ENCODE peak calls at places on chromosomes 3 and 15, in six cellular contexts. J, D, Z, A, C and N are unnamed samples.

GRCh38 chr3:115657168-115657567 is 33.9 kb downstream of the GAP43 start:
- DNase-seq in J (no peak), D (no peak), Z (no peak), A (no peak), C (no peak), N (no peak)

GRCh38 chr15:76431936-76432335 is 95.4 kb downstream of the ISL2 start:
- DNase-seq in J (peak), D (no peak), Z (no peak), A (no peak), C (no peak), N (no peak)

GRCh38 chr3:190375250-190375649 is 12.7 kb upstream of the CLDN16 start:
- DNase-seq in J (no peak), D (no peak), Z (no peak), A (no peak), C (no peak), N (no peak)

GRCh38 chr3:71262368-71263265 is 320.9 kb downstream of the FOXP1 start:
- DNase-seq in J (no peak), D (no peak), Z (no peak), A (no peak), C (no peak), N (no peak)

GRCh38 chr15:70125605-70126004 is 27.9 kb upstream of the TLE3 start:
- DNase-seq in J (no peak), D (no peak), Z (no peak), A (no peak), C (no peak), N (no peak)

GRCh38 chr15:52491460-52491859 is 37.2 kb downstream of the MYO5A start:
- DNase-seq in J (no peak), D (no peak), Z (no peak), A (no peak), C (peak), N (no peak)

GRCh38 chr3:169764164-169764452 is 752 bp downstream of the TERC start:
- DNase-seq in J (no peak), D (no peak), Z (no peak), A (peak), C (peak), N (peak)

GRCh38 chr3:128236667-128237066 is 83.4 kb downstream of the EEFSEC start:
- DNase-seq in J (no peak), D (no peak), Z (no peak), A (no peak), C (no peak), N (no peak)

GRCh38 chr3:50600841-50601591 is 10.6 kb downstream of the CISH start:
- DNase-seq in J (peak), D (peak), Z (peak), A (peak), C (peak), N (peak)

GRCh38 chr15:40130799-40131502 is 22.3 kb upstream of the BMF start:
- DNase-seq in J (no peak), D (no peak), Z (no peak), A (no peak), C (no peak), N (no peak)
- TF ChIP-seq CTCF in J (no peak), D (no peak), Z (no peak), A (no peak), C (no peak), N (no peak)

DNA sequence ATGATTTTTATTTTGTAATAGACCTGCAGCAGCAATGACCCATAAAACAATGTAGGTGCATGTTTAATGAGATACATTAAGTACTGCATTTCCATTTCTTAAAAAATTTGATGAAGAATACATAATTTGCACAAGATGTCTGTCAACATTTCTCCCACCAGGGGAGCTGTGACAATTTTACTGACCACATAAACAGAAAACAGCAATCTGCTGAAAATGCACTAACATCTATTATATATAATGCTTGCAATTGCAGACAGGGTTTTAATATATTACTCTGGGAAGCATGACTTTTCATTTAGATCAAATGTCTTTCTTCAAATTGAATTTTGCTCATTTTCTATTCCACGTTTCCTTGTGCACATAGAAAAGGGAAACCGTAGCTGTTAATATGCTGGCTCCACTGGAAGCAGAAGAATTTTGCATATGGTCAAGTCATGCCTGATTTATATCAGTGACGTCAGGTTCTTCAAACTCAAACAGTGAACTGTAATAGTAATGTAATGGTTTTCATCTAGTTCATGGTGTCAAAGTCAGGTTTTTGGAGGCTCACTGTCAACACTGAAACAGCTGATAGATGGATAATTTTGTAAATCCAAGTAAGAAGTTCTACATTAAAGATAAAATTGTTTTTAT is 79.8 kb upstream of the IGF1R start:
- DNase-seq in J (no peak), D (no peak), Z (peak), A (no peak), C (peak), N (peak)
- TF ChIP-seq CTCF in J (peak), D (no peak), Z (peak), A (no peak), C (peak), N (peak)

GRCh38 chr3:137692803-137693431 is 71.2 kb upstream of the SOX14 start:
- DNase-seq in J (no peak), D (no peak), Z (peak), A (no peak), C (peak), N (no peak)
- TF ChIP-seq CTCF in J (peak), D (no peak), Z (no peak), A (peak), C (peak), N (no peak)

GRCh38 chr15:64138542-64138941 is 13.0 kb upstream of the SNX22 start:
- DNase-seq in J (no peak), D (no peak), Z (no peak), A (no peak), C (no peak), N (no peak)

GRCh38 chr15:64134322-64134829 is 17.2 kb upstream of the SNX22 start:
- DNase-seq in J (no peak), D (no peak), Z (no peak), A (no peak), C (peak), N (peak)

GRCh38 chr15:64141798-64142512 is 9.6 kb upstream of the SNX22 start:
- DNase-seq in J (no peak), D (no peak), Z (no peak), A (no peak), C (no peak), N (no peak)

GRCh38 chr15:64133619-64134018 is 17.9 kb upstream of the SNX22 start:
- DNase-seq in J (no peak), D (no peak), Z (no peak), A (no peak), C (no peak), N (no peak)

GRCh38 chr15:64137226-64137833 is 14.2 kb upstream of the SNX22 start:
- DNase-seq in J (no peak), D (no peak), Z (no peak), A (no peak), C (no peak), N (no peak)
- TF ChIP-seq CTCF in J (no peak), D (no peak), Z (no peak), A (peak), C (no peak), N (no peak)

GRCh38 chr15:63401078-63401477 is 19.4 kb upstream of the CA12 start:
- DNase-seq in J (no peak), D (no peak), Z (no peak), A (no peak), C (no peak), N (no peak)

GRCh38 chr15:63392355-63393009 is 10.8 kb upstream of the CA12 start:
- DNase-seq in J (no peak), D (peak), Z (no peak), A (no peak), C (no peak), N (no peak)

GRCh38 chr15:63398456-63398855 is 16.8 kb upstream of the CA12 start:
- DNase-seq in J (no peak), D (no peak), Z (no peak), A (no peak), C (no peak), N (no peak)

GRCh38 chr15:63395730-63396545 is 14.3 kb upstream of the CA12 start:
- DNase-seq in J (peak), D (no peak), Z (no peak), A (no peak), C (no peak), N (no peak)

DNA sequence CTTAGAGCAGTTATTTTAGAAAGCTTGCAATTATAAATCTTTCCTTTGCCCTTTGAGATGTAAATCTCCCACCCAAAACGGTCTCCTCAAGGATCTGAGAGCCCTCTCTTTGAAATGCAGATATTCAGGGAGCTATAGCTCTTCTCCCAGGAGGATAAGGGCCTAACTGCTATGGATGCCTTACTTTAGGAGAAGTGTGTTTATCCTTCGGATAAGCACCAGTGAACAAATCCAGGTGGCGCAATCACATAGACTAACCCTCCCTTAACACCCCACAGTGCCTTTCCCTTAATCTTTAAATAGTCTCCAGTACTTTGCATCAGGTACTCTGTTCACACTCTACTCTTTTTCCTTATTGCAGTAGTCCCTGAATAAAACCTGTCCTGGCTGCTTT is 14.9 kb upstream of the CA12 start:
- DNase-seq in J (no peak), D (peak), Z (no peak), A (no peak), C (no peak), N (no peak)
- TF ChIP-seq CTCF in J (no peak), D (no peak), Z (no peak), A (no peak), C (no peak), N (no peak)

DNA sequence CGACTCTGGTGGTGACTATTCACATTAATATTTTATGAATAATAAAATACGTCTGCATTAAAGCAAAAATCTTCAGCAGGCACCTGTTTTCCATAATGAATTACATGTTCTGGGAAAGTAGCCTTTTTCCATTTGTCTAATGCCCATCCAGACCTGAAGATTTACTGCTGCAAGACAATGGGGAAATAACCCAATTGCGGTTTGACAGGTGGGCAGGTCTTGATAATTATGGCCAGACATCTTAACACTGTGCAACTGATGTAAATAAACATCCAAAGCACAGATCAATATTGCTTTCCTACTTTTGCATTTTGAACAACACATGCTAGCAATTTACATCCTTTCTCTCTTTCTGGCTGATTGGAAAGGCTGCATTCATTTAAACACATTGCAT is 173.9 kb downstream of the MEIS2 start:
- DNase-seq in J (no peak), D (no peak), Z (no peak), A (no peak), C (no peak), N (no peak)
- TF ChIP-seq CTCF in J (no peak), D (no peak), Z (no peak), A (no peak), C (no peak), N (no peak)

GRCh38 chr3:122660575-122660974 is 20.1 kb upstream of the PARP14 start:
- DNase-seq in J (no peak), D (no peak), Z (peak), A (no peak), C (no peak), N (no peak)
- TF ChIP-seq CTCF in J (no peak), D (no peak), Z (no peak), A (no peak), C (no peak), N (no peak)

GRCh38 chr15:80194186-80194585 is 41.4 kb downstream of the FAH start:
- DNase-seq in J (no peak), D (no peak), Z (no peak), A (no peak), C (no peak), N (no peak)
- TF ChIP-seq CTCF in J (no peak), D (no peak), Z (no peak), A (no peak), C (no peak), N (no peak)

DNA sequence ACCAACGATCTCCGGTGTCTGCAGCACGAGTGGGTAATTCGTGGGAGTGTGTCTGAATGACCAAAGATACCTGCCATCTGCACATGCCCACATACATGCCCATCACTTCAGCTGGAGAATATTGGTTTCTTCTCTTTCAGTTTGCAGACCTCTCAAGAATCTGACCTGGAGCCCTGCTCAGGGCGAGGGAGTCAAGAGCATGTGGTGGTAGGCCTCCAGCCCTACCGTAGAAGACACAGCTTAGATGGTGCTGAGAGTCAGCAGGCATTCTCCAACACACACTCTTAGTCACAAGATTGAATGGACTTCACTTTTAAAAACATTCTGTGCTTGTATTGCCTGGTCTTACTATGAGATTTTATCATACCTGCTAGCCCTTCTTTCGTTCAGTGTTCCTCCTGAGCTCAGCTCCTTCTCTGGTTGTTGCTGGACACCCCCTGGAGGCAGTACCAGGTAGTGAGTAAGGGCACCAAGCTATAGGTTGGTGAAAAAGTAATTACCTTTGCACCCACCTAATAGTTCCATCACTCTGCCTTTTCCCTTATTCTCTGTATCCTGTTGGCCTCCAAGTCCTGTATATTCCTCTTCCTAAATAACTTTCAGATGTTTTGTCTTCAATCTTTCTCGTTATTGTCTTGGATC is 252.0 kb downstream of the CACNA2D3 start:
- DNase-seq in J (no peak), D (no peak), Z (peak), A (no peak), C (no peak), N (no peak)
- TF ChIP-seq CTCF in J (peak), D (no peak), Z (peak), A (peak), C (peak), N (no peak)

GRCh38 chr3:61559108-61559731 is 2.2 kb upstream of the PTPRG start:
- DNase-seq in J (no peak), D (no peak), Z (no peak), A (no peak), C (peak), N (peak)
- TF ChIP-seq CTCF in J (no peak), D (no peak), Z (no peak), A (no peak), C (peak), N (peak)